ENCODE peak calls at places on chromosome 1, in four cellular contexts. One of them, this sample, is unnamed.
A peak's percentile ranks its signal among the peaks of the same experiment; 100 is the strongest.

GRCh38 chr1:34162852-34163766 is 1.9 kb downstream of the CSMD2 start:
- DNase-seq in HFF-Myc: peak; percentile 47
- DNase-seq in MCF 10A: no peak
- DNase-seq in sigmoid colon: peak; percentile 79
- DNase-seq in this sample: peak; percentile 82

GRCh38 chr1:32900371-32900955 is 726 bp downstream of the TMEM54 start:
- DNase-seq in MCF 10A: no peak
- DNase-seq in sigmoid colon: peak; percentile 64
- DNase-seq in HFF-Myc: no peak
- DNase-seq in this sample: no peak

GRCh38 chr1:234535763-234536515 is 57.0 kb upstream of the TARBP1 start:
- DNase-seq in sigmoid colon: peak; percentile 93
- DNase-seq in MCF 10A: peak; percentile 61
- DNase-seq in HFF-Myc: no peak
- DNase-seq in this sample: peak; percentile 38

GRCh38 chr1:52238887-52239707 is 97.2 kb downstream of the ZFYVE9 start:
- DNase-seq in MCF 10A: no peak
- DNase-seq in HFF-Myc: no peak
- DNase-seq in sigmoid colon: no peak
- DNase-seq in this sample: peak; percentile 5

GRCh38 chr1:161351482-161351881 is 16.2 kb downstream of the CFAP126 start:
- DNase-seq in sigmoid colon: no peak
- DNase-seq in MCF 10A: no peak
- DNase-seq in HFF-Myc: no peak
- DNase-seq in this sample: no peak

GRCh38 chr1:50529510-50529909 is 106.3 kb upstream of the DMRTA2 start:
- DNase-seq in HFF-Myc: no peak
- DNase-seq in sigmoid colon: no peak
- DNase-seq in MCF 10A: no peak
- DNase-seq in this sample: no peak

GRCh38 chr1:94092210-94092613 is 28.7 kb downstream of the ABCA4 start:
- DNase-seq in sigmoid colon: peak; percentile 60
- DNase-seq in MCF 10A: no peak
- DNase-seq in HFF-Myc: no peak
- DNase-seq in this sample: no peak

GRCh38 chr1:161986328-161986727 is 37.3 kb downstream of the OLFML2B start:
- DNase-seq in sigmoid colon: peak; percentile 92
- DNase-seq in MCF 10A: no peak
- DNase-seq in HFF-Myc: no peak
- DNase-seq in this sample: no peak

GRCh38 chr1:114524933-114525332 is 13.9 kb upstream of the TRIM33 start:
- DNase-seq in HFF-Myc: no peak
- DNase-seq in sigmoid colon: no peak
- DNase-seq in MCF 10A: no peak
- DNase-seq in this sample: no peak

GRCh38 chr1:29033829-29034466 is 89.8 kb downstream of the TMEM200B start:
- DNase-seq in MCF 10A: peak; percentile 55
- DNase-seq in HFF-Myc: no peak
- DNase-seq in sigmoid colon: no peak
- DNase-seq in this sample: no peak

GRCh38 chr1:230382060-230382491 is 44.1 kb downstream of the PGBD5 start:
- DNase-seq in sigmoid colon: no peak
- DNase-seq in HFF-Myc: no peak
- DNase-seq in MCF 10A: no peak
- DNase-seq in this sample: no peak

GRCh38 chr1:247448107-247448778 is 9.7 kb downstream of the OR2B11 start:
- DNase-seq in HFF-Myc: peak; percentile 6
- DNase-seq in sigmoid colon: peak; percentile 76
- DNase-seq in MCF 10A: no peak
- DNase-seq in this sample: peak; percentile 5

GRCh38 chr1:78472251-78472620 is 18.5 kb upstream of the PTGFR start:
- DNase-seq in MCF 10A: peak; percentile 28
- DNase-seq in sigmoid colon: no peak
- DNase-seq in HFF-Myc: no peak
- DNase-seq in this sample: no peak

GRCh38 chr1:43048601-43049011 is 89.9 kb upstream of the SLC2A1 start:
- DNase-seq in HFF-Myc: no peak
- DNase-seq in sigmoid colon: no peak
- DNase-seq in MCF 10A: peak; percentile 79
- DNase-seq in this sample: no peak

GRCh38 chr1:224183591-224184312 is 712 bp downstream of the DEGS1 start:
- DNase-seq in sigmoid colon: peak; percentile 75
- DNase-seq in HFF-Myc: peak; percentile 12
- DNase-seq in MCF 10A: peak; percentile 80
- DNase-seq in this sample: no peak

GRCh38 chr1:110875216-110875731 is 2.3 kb downstream of the CD53 start:
- DNase-seq in MCF 10A: no peak
- DNase-seq in sigmoid colon: no peak
- DNase-seq in HFF-Myc: no peak
- DNase-seq in this sample: no peak

GRCh38 chr1:164767257-164768044 is 208.5 kb downstream of the PBX1 start:
- DNase-seq in HFF-Myc: peak; percentile 86
- DNase-seq in MCF 10A: peak; percentile 69
- DNase-seq in sigmoid colon: no peak
- DNase-seq in this sample: peak; percentile 82

GRCh38 chr1:67053785-67054759 is at the start of gene SLC35D1:
- DNase-seq in HFF-Myc: no peak
- DNase-seq in MCF 10A: peak; percentile 69
- DNase-seq in sigmoid colon: peak; percentile 83
- DNase-seq in this sample: no peak

GRCh38 chr1:61743716-61744620 is 1.7 kb downstream of the PATJ start:
- DNase-seq in MCF 10A: no peak
- DNase-seq in HFF-Myc: no peak
- DNase-seq in sigmoid colon: peak; percentile 47
- DNase-seq in this sample: no peak

GRCh38 chr1:32684167-32684811 is 18.3 kb downstream of the SYNC start:
- DNase-seq in MCF 10A: no peak
- DNase-seq in sigmoid colon: peak; percentile 86
- DNase-seq in HFF-Myc: no peak
- DNase-seq in this sample: peak; percentile 50

GRCh38 chr1:237911911-237912310 is 21.2 kb upstream of the ZP4 start:
- DNase-seq in MCF 10A: no peak
- DNase-seq in sigmoid colon: no peak
- DNase-seq in HFF-Myc: no peak
- DNase-seq in this sample: no peak

GRCh38 chr1:237910834-237911233 is 20.1 kb upstream of the ZP4 start:
- DNase-seq in HFF-Myc: no peak
- DNase-seq in sigmoid colon: no peak
- DNase-seq in MCF 10A: no peak
- DNase-seq in this sample: no peak

DNA sequence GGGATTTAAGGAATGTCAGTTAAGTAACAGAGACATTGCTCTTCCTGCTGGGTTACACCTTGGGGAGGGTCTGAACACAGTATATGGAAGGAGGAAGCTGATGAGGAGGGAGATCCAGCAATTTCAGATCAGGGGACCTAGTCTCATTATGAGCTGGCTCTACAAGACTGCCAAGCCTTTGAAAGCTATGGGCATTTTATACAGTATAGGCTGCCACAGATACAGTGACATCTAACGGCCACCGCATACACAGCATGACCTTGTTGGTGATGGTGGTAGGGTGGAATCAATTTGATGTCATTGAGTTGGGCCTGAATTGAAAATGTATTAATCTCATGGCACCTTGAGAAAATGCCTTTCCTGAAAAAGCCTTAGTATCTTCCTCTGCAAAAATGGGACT is 22.6 kb upstream of the ZP4 start:
- DNase-seq in sigmoid colon: no peak
- DNase-seq in HFF-Myc: no peak
- DNase-seq in MCF 10A: no peak
- DNase-seq in this sample: no peak
- TF ChIP-seq CTCF in sigmoid colon: no peak
- TF ChIP-seq CTCF in HFF-Myc: no peak
- TF ChIP-seq CTCF in MCF 10A: no peak
- TF ChIP-seq CTCF in this sample: no peak

GRCh38 chr1:150069923-150070322 is 2.3 kb downstream of the VPS45 start:
- DNase-seq in MCF 10A: no peak
- DNase-seq in sigmoid colon: no peak
- DNase-seq in HFF-Myc: no peak
- DNase-seq in this sample: no peak

GRCh38 chr1:150066838-150067183 is 765 bp upstream of the VPS45 start:
- DNase-seq in HFF-Myc: no peak
- DNase-seq in sigmoid colon: no peak
- DNase-seq in MCF 10A: no peak
- DNase-seq in this sample: no peak

GRCh38 chr1:150067184-150068182 is at the start of gene VPS45:
- DNase-seq in sigmoid colon: peak; percentile 96
- DNase-seq in HFF-Myc: peak; percentile 71
- DNase-seq in MCF 10A: peak; percentile 95
- DNase-seq in this sample: peak; percentile 71

GRCh38 chr1:150065184-150065871 is 2.2 kb upstream of the VPS45 start:
- DNase-seq in HFF-Myc: no peak
- DNase-seq in MCF 10A: peak; percentile 62
- DNase-seq in sigmoid colon: no peak
- DNase-seq in this sample: no peak

DNA sequence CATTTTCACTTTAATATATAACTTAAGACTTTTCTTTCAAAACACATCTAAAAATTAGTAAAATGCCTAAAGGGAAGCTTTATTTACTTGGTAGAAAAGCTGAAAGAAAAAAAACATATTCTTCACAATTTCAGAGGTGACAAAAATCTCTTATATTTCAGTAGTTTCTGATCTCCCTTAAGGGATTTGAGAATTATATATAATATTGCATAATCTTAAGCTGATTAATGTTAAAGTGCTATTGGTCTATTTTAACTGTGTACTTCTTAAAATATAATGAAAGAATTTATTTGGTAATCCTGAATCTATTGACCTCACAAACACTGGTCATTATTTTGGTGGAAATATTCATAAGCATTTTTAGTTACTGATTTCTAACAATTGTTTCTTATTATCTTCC is 1.2 kb upstream of the VPS45 start:
- DNase-seq in sigmoid colon: no peak
- DNase-seq in HFF-Myc: no peak
- DNase-seq in MCF 10A: no peak
- DNase-seq in this sample: no peak
- TF ChIP-seq CTCF in sigmoid colon: no peak
- TF ChIP-seq CTCF in HFF-Myc: no peak
- TF ChIP-seq CTCF in MCF 10A: no peak
- TF ChIP-seq CTCF in this sample: no peak

GRCh38 chr1:14440166-14440565 is 158.3 kb upstream of the KAZN start:
- DNase-seq in HFF-Myc: no peak
- DNase-seq in MCF 10A: no peak
- DNase-seq in sigmoid colon: no peak
- DNase-seq in this sample: no peak

GRCh38 chr1:14437410-14437913 is 161.0 kb upstream of the KAZN start:
- DNase-seq in MCF 10A: no peak
- DNase-seq in sigmoid colon: no peak
- DNase-seq in HFF-Myc: no peak
- DNase-seq in this sample: no peak

GRCh38 chr1:14439015-14439414 is 159.5 kb upstream of the KAZN start:
- DNase-seq in sigmoid colon: no peak
- DNase-seq in HFF-Myc: no peak
- DNase-seq in MCF 10A: no peak
- DNase-seq in this sample: no peak

GRCh38 chr1:14438127-14438769 is 160.2 kb upstream of the KAZN start:
- DNase-seq in MCF 10A: no peak
- DNase-seq in HFF-Myc: no peak
- DNase-seq in sigmoid colon: no peak
- DNase-seq in this sample: no peak

DNA sequence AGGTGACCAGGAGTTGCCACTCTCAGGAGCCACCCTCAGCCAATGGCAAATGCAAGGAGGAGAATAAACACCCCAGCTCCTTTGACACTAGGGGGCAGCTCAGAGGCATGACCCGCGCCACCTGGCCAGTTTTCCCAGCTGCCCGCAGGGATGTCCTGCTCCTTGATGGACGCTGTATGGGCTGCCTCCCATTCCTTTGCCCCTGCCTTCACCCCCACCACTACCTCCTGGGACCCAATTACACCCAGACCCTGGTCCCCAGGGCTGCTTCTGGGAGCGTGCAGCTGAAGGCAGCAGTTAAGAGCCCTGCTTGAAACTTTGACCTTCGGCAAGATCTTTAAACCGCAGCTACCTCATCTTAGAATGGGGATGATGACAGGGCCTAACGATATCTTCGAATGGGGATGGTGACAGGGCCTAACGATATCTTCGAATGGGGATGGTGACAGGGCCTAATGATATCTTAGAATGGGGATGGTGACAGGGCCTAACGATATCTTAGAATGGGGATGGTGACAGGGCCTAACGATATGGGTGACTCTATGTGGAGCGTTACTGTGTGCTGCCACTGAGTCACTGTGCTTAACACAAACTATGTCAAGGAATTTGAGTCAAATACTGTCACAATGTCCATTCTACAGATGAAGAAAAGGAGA is 163.0 kb upstream of the KAZN start:
- DNase-seq in HFF-Myc: no peak
- DNase-seq in sigmoid colon: no peak
- DNase-seq in MCF 10A: no peak
- DNase-seq in this sample: no peak
- TF ChIP-seq CTCF in HFF-Myc: peak; percentile 6
- TF ChIP-seq CTCF in sigmoid colon: no peak
- TF ChIP-seq CTCF in MCF 10A: peak; percentile 21
- TF ChIP-seq CTCF in this sample: no peak

GRCh38 chr1:237786066-237786719 is 104.5 kb downstream of the ZP4 start:
- DNase-seq in sigmoid colon: no peak
- DNase-seq in MCF 10A: no peak
- DNase-seq in HFF-Myc: no peak
- DNase-seq in this sample: no peak

GRCh38 chr1:237789619-237790018 is 101.1 kb downstream of the ZP4 start:
- DNase-seq in MCF 10A: no peak
- DNase-seq in sigmoid colon: no peak
- DNase-seq in HFF-Myc: no peak
- DNase-seq in this sample: no peak

GRCh38 chr1:237792149-237792548 is 98.6 kb downstream of the ZP4 start:
- DNase-seq in HFF-Myc: no peak
- DNase-seq in sigmoid colon: no peak
- DNase-seq in MCF 10A: no peak
- DNase-seq in this sample: no peak

DNA sequence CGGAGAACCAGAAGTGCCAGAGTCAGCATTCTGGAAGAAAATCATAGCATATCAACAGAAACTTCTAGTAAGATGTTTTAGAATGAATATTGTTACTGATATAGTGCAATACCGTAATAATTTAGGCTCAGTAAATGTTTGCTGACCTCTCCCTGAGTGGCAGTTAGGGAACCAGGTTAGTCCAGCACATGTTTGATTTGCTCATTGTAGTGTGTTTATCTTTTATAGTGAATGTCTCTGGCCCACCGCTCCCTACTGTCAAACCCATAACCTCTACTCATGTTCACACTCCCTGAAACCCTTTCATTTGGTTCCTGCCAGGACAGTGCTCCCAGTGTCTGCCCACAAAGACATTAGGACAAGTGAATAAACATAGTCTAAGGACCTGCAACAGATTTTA is 102.7 kb downstream of the ZP4 start:
- DNase-seq in MCF 10A: no peak
- DNase-seq in HFF-Myc: no peak
- DNase-seq in sigmoid colon: no peak
- DNase-seq in this sample: no peak
- TF ChIP-seq CTCF in MCF 10A: no peak
- TF ChIP-seq CTCF in HFF-Myc: no peak
- TF ChIP-seq CTCF in sigmoid colon: no peak
- TF ChIP-seq CTCF in this sample: no peak